ENCODE peak calls at places on chromosome 3, in seven cellular contexts. J, N, Q, D, B, A and X are unnamed samples.

GRCh38 chr3:13104511-13104910 is 31.3 kb upstream of the IQSEC1 start:
- DNase-seq in J (no peak), Q (no peak), B (no peak), D (no peak), N (no peak), A (no peak), X (no peak)

GRCh38 chr3:38133209-38133556 is 3.7 kb downstream of the ACAA1 start:
- DNase-seq in A (no peak), N (no peak), J (no peak), B (no peak), Q (no peak), D (no peak), X (no peak)

GRCh38 chr3:109480014-109480413 is 142.7 kb upstream of the DPPA4 start:
- DNase-seq in A (no peak), D (no peak), B (no peak), J (no peak), N (peak; percentile 24), Q (no peak), X (no peak)

GRCh38 chr3:79032686-79033318 is 735.0 kb downstream of the ROBO1 start:
- DNase-seq in D (no peak), B (no peak), N (peak; percentile 54), Q (peak; percentile 45), A (peak; percentile 69), J (peak; percentile 33), X (peak; percentile 57)

GRCh38 chr3:112738366-112738765 is 97.4 kb upstream of the CCDC80 start:
- DNase-seq in B (no peak), D (no peak), Q (no peak), J (no peak), A (no peak), N (no peak), X (peak; percentile 42)

GRCh38 chr3:176867681-176868663 is 329.3 kb downstream of the TBL1XR1 start:
- DNase-seq in D (no peak), Q (no peak), N (no peak), A (no peak), B (no peak), J (no peak), X (no peak)

GRCh38 chr3:94593531-94594150 is 530.8 kb downstream of the NSUN3 start:
- DNase-seq in J (no peak), N (no peak), A (no peak), B (no peak), Q (no peak), D (no peak), X (no peak)

GRCh38 chr3:146159037-146159436 is 1.9 kb downstream of the PLOD2 start:
- DNase-seq in N (no peak), Q (no peak), D (no peak), B (no peak), A (no peak), J (no peak), X (no peak)

GRCh38 chr3:146781059-146781458 is 175.9 kb upstream of the PLSCR5 start:
- DNase-seq in B (no peak), Q (no peak), A (no peak), D (no peak), J (no peak), N (peak; percentile 4), X (no peak)

GRCh38 chr3:197224034-197224444 is 74.4 kb downstream of the DLG1 start:
- DNase-seq in D (no peak), N (peak; percentile 40), B (no peak), A (peak; percentile 50), J (no peak), Q (peak; percentile 32), X (peak; percentile 58)

GRCh38 chr3:28791713-28792255 is 443.2 kb upstream of the AZI2 start:
- DNase-seq in D (no peak), J (no peak), B (no peak), A (no peak), Q (no peak), N (peak; percentile 56), X (no peak)

GRCh38 chr3:142366434-142366833 is 81.4 kb downstream of the XRN1 start:
- DNase-seq in A (peak; percentile 45), N (no peak), J (no peak), Q (no peak), D (no peak), B (no peak), X (no peak)

GRCh38 chr3:120683671-120684301 is 1.7 kb upstream of the HGD start:
- DNase-seq in D (no peak), N (no peak), Q (no peak), A (no peak), B (no peak), J (no peak), X (no peak)

GRCh38 chr3:106765342-106765741 is 611.9 kb upstream of the CCDC54 start:
- DNase-seq in J (no peak), A (peak; percentile 14), B (no peak), Q (no peak), N (no peak), D (no peak), X (peak; percentile 65)

GRCh38 chr3:114880078-114880477 is 267.0 kb downstream of the ZBTB20 start:
- DNase-seq in B (peak; percentile 26), A (peak; percentile 59), D (no peak), N (no peak), Q (no peak), J (peak; percentile 11), X (no peak)

GRCh38 chr3:111607242-111607641 is 12.1 kb upstream of the ZBED2 start:
- DNase-seq in J (no peak), N (no peak), D (no peak), A (peak; percentile 32), B (no peak), Q (no peak), X (no peak)

GRCh38 chr3:58798312-58798711 is 131.7 kb upstream of the FAM3D start:
- DNase-seq in A (no peak), J (no peak), N (no peak), Q (no peak), B (no peak), D (no peak), X (peak; percentile 34)

GRCh38 chr3:154018100-154018696 is 103.0 kb upstream of the ARHGEF26 start:
- DNase-seq in A (peak; percentile 45), D (no peak), J (peak; percentile 62), N (peak; percentile 37), B (no peak), Q (peak; percentile 21), X (peak; percentile 9)

GRCh38 chr3:67863869-67864268 is 209.5 kb upstream of the SUCLG2 start:
- DNase-seq in J (no peak), Q (peak; percentile 2), A (peak; percentile 36), B (no peak), D (no peak), N (peak; percentile 4), X (no peak)

GRCh38 chr3:151227438-151228290 is 24.6 kb upstream of the GPR171 start:
- DNase-seq in J (peak; percentile 72), Q (peak; percentile 52), N (peak; percentile 79), B (peak; percentile 55), A (peak; percentile 71), D (no peak), X (peak; percentile 69)

DNA sequence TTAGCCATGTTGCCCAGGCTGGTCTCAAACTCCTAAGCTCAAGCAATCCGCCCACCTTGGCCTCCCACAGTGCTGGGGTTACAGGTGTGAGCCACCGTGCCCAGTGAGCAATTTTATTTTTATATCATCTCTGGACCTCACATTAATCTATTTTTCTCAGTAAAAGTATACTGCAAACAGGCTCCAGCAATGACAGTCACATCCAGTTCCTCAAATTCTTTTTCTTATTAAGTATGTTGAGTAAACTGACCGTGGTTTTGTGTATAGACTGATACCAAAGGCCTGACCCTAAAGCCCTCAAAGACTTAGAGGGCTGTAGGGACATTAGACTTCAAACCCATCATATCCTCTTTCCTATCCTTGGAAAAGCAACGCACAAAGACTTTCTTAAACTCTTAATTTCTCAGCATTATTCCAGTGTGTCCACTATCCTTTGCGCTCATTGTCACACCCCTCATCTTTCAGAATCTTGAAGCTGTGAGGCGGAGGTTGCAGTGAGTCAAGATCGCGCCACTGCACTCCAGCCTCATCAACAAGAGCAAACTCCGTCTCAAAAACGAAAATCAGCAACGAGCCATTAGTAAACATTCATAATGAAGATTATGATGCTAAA is 2.0 kb downstream of the NGLY1 start:
- DNase-seq in B (no peak), A (no peak), N (no peak), D (no peak), Q (no peak), J (no peak), X (no peak)
- H3K4me3 ChIP-seq in B (no peak overlapping the region), A (no peak overlapping the region), N (no peak overlapping the region), D (no peak overlapping the region), Q (no peak overlapping the region), J (no peak overlapping the region), X (no peak overlapping the region)

DNA sequence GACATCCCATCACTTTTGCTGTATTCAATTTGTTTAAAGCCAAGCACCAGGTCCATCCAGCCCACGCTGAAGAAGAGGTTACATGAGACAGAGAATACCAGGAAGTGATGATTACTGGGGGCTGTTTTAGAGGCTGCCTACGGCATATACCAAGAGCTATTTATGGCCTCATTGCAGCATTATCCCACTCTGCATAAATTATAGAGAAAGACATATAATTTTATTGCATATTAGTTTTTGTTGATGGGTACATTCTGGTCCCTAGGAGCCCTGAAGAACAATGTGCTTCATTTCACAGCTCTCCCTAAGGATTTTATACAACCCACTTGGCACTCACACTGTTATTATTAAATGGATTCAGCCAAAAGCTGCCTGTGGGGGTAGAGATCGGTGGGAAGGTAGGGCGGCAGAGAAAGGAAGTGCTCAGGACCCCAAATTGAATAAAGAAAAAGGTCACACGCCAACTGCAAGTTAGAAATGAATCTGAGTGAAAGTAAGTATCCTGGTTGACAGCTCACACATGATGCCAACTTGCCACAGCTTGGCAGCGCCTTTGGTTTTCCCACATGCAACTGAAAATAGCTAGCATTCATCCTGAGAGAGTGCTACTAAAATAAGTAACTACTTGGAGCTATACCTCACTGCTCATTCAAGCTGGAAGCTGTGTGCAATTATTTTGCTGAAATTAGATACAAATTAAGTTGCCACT is 73.7 kb downstream of the CCNL1 start:
- DNase-seq in A (no peak), D (no peak), N (no peak), Q (no peak), B (no peak), J (no peak), X (no peak)
- H3K4me3 ChIP-seq in A (no peak overlapping the region), D (no peak overlapping the region), N (no peak overlapping the region), Q (no peak overlapping the region), B (no peak overlapping the region), J (no peak overlapping the region), X (no peak overlapping the region)

GRCh38 chr3:14216257-14217048 is 37.8 kb downstream of the LSM3 start:
- DNase-seq in D (no peak), N (peak; percentile 74), A (peak; percentile 32), Q (no peak), B (no peak), J (peak; percentile 88), X (no peak)
- H3K4me3 ChIP-seq in D (no peak overlapping the region), N (peak overlapping the region; percentile 62), A (no peak overlapping the region), Q (no peak overlapping the region), B (no peak overlapping the region), J (peak overlapping the region; percentile 58), X (no peak overlapping the region)

GRCh38 chr3:174153875-174154274 is 705.3 kb upstream of the NAALADL2 start:
- DNase-seq in Q (no peak), A (no peak), D (no peak), J (no peak), B (no peak), N (no peak), X (peak; percentile 77)
- H3K4me3 ChIP-seq in Q (no peak overlapping the region), A (no peak overlapping the region), D (no peak overlapping the region), J (no peak overlapping the region), B (no peak overlapping the region), N (no peak overlapping the region), X (no peak overlapping the region)

GRCh38 chr3:43104786-43105185 is 1.1 kb downstream of the POMGNT2 start:
- DNase-seq in A (no peak), N (no peak), D (no peak), B (no peak), Q (no peak), J (no peak), X (peak; percentile 3)
- H3K4me3 ChIP-seq in A (peak overlapping the region; percentile 89), N (peak overlapping the region; percentile 74), D (peak overlapping the region; percentile 77), B (peak overlapping the region; percentile 92), Q (peak overlapping the region; percentile 69), J (no peak overlapping the region), X (peak overlapping the region; percentile 72)